ENCODE peak calls at places on chromosomes 4 and X, in four cellular contexts. V, C, A and P are unnamed samples.

GRCh38 chr4:161936625-161937133 is 227.1 kb downstream of the FSTL5 start:
- DNase-seq in V (no peak), C (no peak), A (peak), P (peak)

GRCh38 chr4:1711055-1711905 is 839 bp downstream of the SLBP start:
- DNase-seq in V (peak), C (no peak), A (no peak), P (peak)

GRCh38 chr4:188463909-188464308 is 324.7 kb downstream of the TRIML1 start:
- DNase-seq in V (no peak), C (peak), A (no peak), P (no peak)

GRCh38 chrX:40576291-40576690 is 4.5 kb upstream of the ATP6AP2 start:
- DNase-seq in V (no peak), C (no peak), A (no peak), P (no peak)

GRCh38 chrX:72005046-72005445 is 94.4 kb downstream of the NHSL2 start:
- DNase-seq in V (no peak), C (no peak), A (no peak), P (no peak)

GRCh38 chr4:159042097-159042605 is 60.7 kb upstream of the RAPGEF2 start:
- DNase-seq in V (no peak), C (no peak), A (no peak), P (peak)

GRCh38 chr4:185203380-185204237 is at the start of gene CFAP97:
- DNase-seq in V (peak), C (peak), A (peak), P (peak)

GRCh38 chr4:11623726-11624037 is 195.0 kb upstream of the HS3ST1 start:
- DNase-seq in V (no peak), C (no peak), A (no peak), P (peak)

GRCh38 chr4:1082215-1083182 is 30.9 kb downstream of the RNF212 start:
- DNase-seq in V (peak), C (peak), A (peak), P (peak)

GRCh38 chrX:150897371-150898319 is 823 bp downstream of the CD99L2 start:
- DNase-seq in V (peak), C (peak), A (no peak), P (peak)

GRCh38 chrX:110442631-110443030 is 84.0 kb downstream of the RTL9 start:
- DNase-seq in V (no peak), C (peak), A (peak), P (peak)

GRCh38 chr4:112509243-112510190 is 6.5 kb downstream of the NEUROG2 start:
- DNase-seq in V (no peak), C (no peak), A (peak), P (no peak)

GRCh38 chr4:87011340-87012034 is 76.7 kb downstream of the AFF1 start:
- DNase-seq in V (no peak), C (peak), A (peak), P (peak)

GRCh38 chr4:179803857-179804256 is 2361.6 kb upstream of the AGA start:
- DNase-seq in V (no peak), C (no peak), A (no peak), P (no peak)

GRCh38 chrX:39519566-39520301 is 578.0 kb downstream of the BCOR start:
- DNase-seq in V (peak), C (no peak), A (no peak), P (no peak)

GRCh38 chr4:167469436-167469835 is 235.1 kb upstream of the SPOCK3 start:
- DNase-seq in V (no peak), C (no peak), A (no peak), P (no peak)

GRCh38 chr4:5500165-5500564 is 208.2 kb downstream of the EVC2 start:
- DNase-seq in V (no peak), C (no peak), A (no peak), P (no peak)

GRCh38 chr4:119690871-119691270 is 62.3 kb upstream of the PDE5A start:
- DNase-seq in V (no peak), C (no peak), A (no peak), P (no peak)

GRCh38 chr4:105709081-105709450 is 482 bp downstream of the GSTCD start:
- DNase-seq in V (no peak), C (peak), A (no peak), P (peak)

GRCh38 chr4:177182728-177183127 is 126.9 kb upstream of the NEIL3 start:
- DNase-seq in V (no peak), C (no peak), A (no peak), P (no peak)

GRCh38 chrX:33134164-33134563 is 77.2 kb downstream of the DMD start:
- DNase-seq in V (no peak), C (no peak), A (no peak), P (no peak)

GRCh38 chr4:101127176-101127790 is 220.0 kb downstream of the PPP3CA start:
- DNase-seq in V (no peak), C (peak), A (peak), P (no peak)

GRCh38 chr4:1381181-1381621 is 25.0 kb downstream of the NKX1-1 start:
- DNase-seq in V (peak), C (no peak), A (no peak), P (no peak)

GRCh38 chr4:107619065-107619464 is 101.0 kb downstream of the PAPSS1 start:
- DNase-seq in V (no peak), C (peak), A (no peak), P (peak)

GRCh38 chrX:5236096-5236495 is 992.6 kb downstream of the NLGN4X start:
- DNase-seq in V (no peak), C (peak), A (peak), P (no peak)

GRCh38 chrX:47380268-47380667 is 9.9 kb downstream of the ZNF157 start:
- DNase-seq in V (peak), C (no peak), A (no peak), P (no peak)

GRCh38 chr4:163493643-163494359 is 689 bp upstream of the TMA16 start:
- DNase-seq in V (peak), C (peak), A (no peak), P (peak)